ENCODE peak calls at places on chromosomes 2 and 18, in four cellular contexts. One of them, this sample, is unnamed.

GRCh38 chr2:239049421-239050251 is 201.8 kb downstream of the TWIST2 start:
- DNase-seq in body of pancreas: no peak
- DNase-seq in activated B cell treated with CpG ODN at 0.5 μM for 24 hours: no peak
- DNase-seq in AG10803: peak
- DNase-seq in this sample: no peak

GRCh38 chr2:239394978-239395377 is 5.8 kb downstream of the HDAC4 start:
- DNase-seq in body of pancreas: no peak
- DNase-seq in activated B cell treated with CpG ODN at 0.5 μM for 24 hours: no peak
- DNase-seq in AG10803: no peak
- DNase-seq in this sample: no peak

GRCh38 chr18:11883153-11883552 is 25.0 kb downstream of the MPPE1 start:
- DNase-seq in body of pancreas: no peak
- DNase-seq in activated B cell treated with CpG ODN at 0.5 μM for 24 hours: no peak
- DNase-seq in AG10803: no peak
- DNase-seq in this sample: no peak

GRCh38 chr2:138252587-138252986 is 249.0 kb upstream of the SPOPL start:
- DNase-seq in body of pancreas: no peak
- DNase-seq in activated B cell treated with CpG ODN at 0.5 μM for 24 hours: no peak
- DNase-seq in AG10803: no peak
- DNase-seq in this sample: no peak

GRCh38 chr18:22504665-22505064 is 87.0 kb upstream of the CTAGE1 start:
- DNase-seq in body of pancreas: no peak
- DNase-seq in activated B cell treated with CpG ODN at 0.5 μM for 24 hours: no peak
- DNase-seq in AG10803: peak
- DNase-seq in this sample: no peak

GRCh38 chr2:71558300-71559051 is 105.1 kb downstream of the DYSF start:
- DNase-seq in body of pancreas: peak
- DNase-seq in activated B cell treated with CpG ODN at 0.5 μM for 24 hours: no peak
- DNase-seq in AG10803: no peak
- DNase-seq in this sample: no peak

GRCh38 chr2:119126650-119127049 is 31.9 kb downstream of the C1QL2 start:
- DNase-seq in body of pancreas: peak
- DNase-seq in activated B cell treated with CpG ODN at 0.5 μM for 24 hours: no peak
- DNase-seq in AG10803: no peak
- DNase-seq in this sample: peak

GRCh38 chr18:31269508-31270074 is 48.4 kb upstream of the DSG1 start:
- DNase-seq in body of pancreas: no peak
- DNase-seq in activated B cell treated with CpG ODN at 0.5 μM for 24 hours: no peak
- DNase-seq in AG10803: no peak
- DNase-seq in this sample: no peak

GRCh38 chr2:238457927-238458324 is 31.2 kb downstream of the ASB1 start:
- DNase-seq in body of pancreas: no peak
- DNase-seq in activated B cell treated with CpG ODN at 0.5 μM for 24 hours: no peak
- DNase-seq in AG10803: peak
- DNase-seq in this sample: no peak

GRCh38 chr2:38215993-38216392 is 140.0 kb upstream of the CYP1B1 start:
- DNase-seq in body of pancreas: no peak
- DNase-seq in activated B cell treated with CpG ODN at 0.5 μM for 24 hours: no peak
- DNase-seq in AG10803: peak
- DNase-seq in this sample: no peak

GRCh38 chr2:132849118-132849517 is 179.1 kb upstream of the LYPD1 start:
- DNase-seq in body of pancreas: no peak
- DNase-seq in activated B cell treated with CpG ODN at 0.5 μM for 24 hours: no peak
- DNase-seq in AG10803: peak
- DNase-seq in this sample: no peak

GRCh38 chr2:116754371-116755101 is 1060.0 kb upstream of the DDX18 start:
- DNase-seq in body of pancreas: no peak
- DNase-seq in activated B cell treated with CpG ODN at 0.5 μM for 24 hours: no peak
- DNase-seq in AG10803: no peak
- DNase-seq in this sample: no peak

GRCh38 chr2:96154506-96155380 is 9.5 kb upstream of the DUSP2 start:
- DNase-seq in body of pancreas: no peak
- DNase-seq in activated B cell treated with CpG ODN at 0.5 μM for 24 hours: no peak
- DNase-seq in AG10803: no peak
- DNase-seq in this sample: no peak

GRCh38 chr2:28325567-28326468 is 66.8 kb upstream of the FOSL2 start:
- DNase-seq in body of pancreas: no peak
- DNase-seq in activated B cell treated with CpG ODN at 0.5 μM for 24 hours: no peak
- DNase-seq in AG10803: no peak
- DNase-seq in this sample: no peak

GRCh38 chr2:122884889-122885288 is 1129.4 kb downstream of the TSN start:
- DNase-seq in body of pancreas: no peak
- DNase-seq in activated B cell treated with CpG ODN at 0.5 μM for 24 hours: no peak
- DNase-seq in AG10803: no peak
- DNase-seq in this sample: no peak

GRCh38 chr2:27753744-27754588 is 17.6 kb upstream of the MRPL33 start:
- DNase-seq in body of pancreas: peak
- DNase-seq in activated B cell treated with CpG ODN at 0.5 μM for 24 hours: no peak
- DNase-seq in AG10803: peak
- DNase-seq in this sample: peak

GRCh38 chr2:241895732-241896641 is 26.5 kb downstream of the RTP5 start:
- DNase-seq in body of pancreas: peak
- DNase-seq in activated B cell treated with CpG ODN at 0.5 μM for 24 hours: peak
- DNase-seq in AG10803: peak
- DNase-seq in this sample: no peak

GRCh38 chr2:239468491-239469017 is 67.7 kb upstream of the HDAC4 start:
- DNase-seq in body of pancreas: no peak
- DNase-seq in activated B cell treated with CpG ODN at 0.5 μM for 24 hours: no peak
- DNase-seq in AG10803: no peak
- DNase-seq in this sample: peak

GRCh38 chr2:19664651-19665050 is 237.1 kb downstream of the TTC32 start:
- DNase-seq in body of pancreas: no peak
- DNase-seq in activated B cell treated with CpG ODN at 0.5 μM for 24 hours: no peak
- DNase-seq in AG10803: no peak
- DNase-seq in this sample: no peak

GRCh38 chr2:234747032-234747431 is 204.8 kb upstream of the SH3BP4 start:
- DNase-seq in body of pancreas: no peak
- DNase-seq in activated B cell treated with CpG ODN at 0.5 μM for 24 hours: no peak
- DNase-seq in AG10803: peak
- DNase-seq in this sample: no peak

GRCh38 chr2:159080641-159081040 is 112.2 kb downstream of the TANC1 start:
- DNase-seq in body of pancreas: no peak
- DNase-seq in activated B cell treated with CpG ODN at 0.5 μM for 24 hours: no peak
- DNase-seq in AG10803: no peak
- DNase-seq in this sample: no peak

GRCh38 chr2:23419171-23420090 is 34.5 kb downstream of the KLHL29 start:
- DNase-seq in body of pancreas: no peak
- DNase-seq in activated B cell treated with CpG ODN at 0.5 μM for 24 hours: no peak
- DNase-seq in AG10803: peak
- DNase-seq in this sample: no peak

GRCh38 chr18:60090170-60090569 is 190.4 kb downstream of the PMAIP1 start:
- DNase-seq in body of pancreas: no peak
- DNase-seq in activated B cell treated with CpG ODN at 0.5 μM for 24 hours: no peak
- DNase-seq in AG10803: peak
- DNase-seq in this sample: no peak

GRCh38 chr2:72722492-72723090 is 103.2 kb downstream of the EXOC6B start:
- DNase-seq in body of pancreas: no peak
- DNase-seq in activated B cell treated with CpG ODN at 0.5 μM for 24 hours: no peak
- DNase-seq in AG10803: peak
- DNase-seq in this sample: no peak

GRCh38 chr2:3738454-3738853 is 35.1 kb downstream of the DCDC2C start:
- DNase-seq in body of pancreas: no peak
- DNase-seq in activated B cell treated with CpG ODN at 0.5 μM for 24 hours: no peak
- DNase-seq in AG10803: no peak
- DNase-seq in this sample: no peak

DNA sequence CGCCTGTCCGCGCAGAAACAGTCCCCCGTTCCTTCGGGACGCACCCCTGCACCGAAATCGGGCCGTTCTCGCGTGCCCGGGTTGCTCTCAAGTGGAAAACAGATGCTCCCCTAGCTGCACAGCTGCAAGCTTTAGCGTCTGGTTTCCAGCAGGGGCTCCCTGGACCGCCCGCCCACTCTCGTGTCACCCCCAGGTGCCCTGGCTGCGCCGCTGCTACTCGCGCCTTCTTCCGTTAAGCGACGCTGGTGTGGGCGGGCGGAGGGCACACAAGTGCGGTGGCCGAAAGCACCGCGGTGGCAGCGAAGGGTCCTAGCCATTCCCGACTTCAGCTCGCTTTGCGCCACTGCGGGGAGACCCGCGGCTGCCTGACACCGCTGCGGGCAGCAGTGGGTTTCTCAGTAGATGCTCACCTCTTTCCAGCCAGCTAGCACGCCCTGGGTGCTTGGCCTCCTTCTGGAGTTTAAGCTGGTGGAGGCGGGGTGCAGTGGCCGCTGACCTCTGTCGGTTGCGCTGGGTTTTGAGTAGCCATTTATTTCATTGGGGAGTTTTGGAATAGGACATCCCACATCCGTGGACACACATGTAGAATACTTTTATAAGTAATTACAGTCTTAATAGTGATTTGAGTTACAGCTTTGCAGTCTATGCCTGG is 806 bp downstream of the ZNF407 start:
- DNase-seq in body of pancreas: peak
- DNase-seq in activated B cell treated with CpG ODN at 0.5 μM for 24 hours: peak
- DNase-seq in AG10803: peak
- DNase-seq in this sample: peak
- TF ChIP-seq CTCF in body of pancreas: no peak
- TF ChIP-seq CTCF in activated B cell treated with CpG ODN at 0.5 μM for 24 hours: no peak
- TF ChIP-seq CTCF in AG10803: peak
- TF ChIP-seq CTCF in this sample: peak

GRCh38 chr2:204514439-204514838 is 30.8 kb upstream of the PARD3B start:
- DNase-seq in body of pancreas: no peak
- DNase-seq in activated B cell treated with CpG ODN at 0.5 μM for 24 hours: no peak
- DNase-seq in AG10803: no peak
- DNase-seq in this sample: no peak
- TF ChIP-seq CTCF in body of pancreas: no peak
- TF ChIP-seq CTCF in activated B cell treated with CpG ODN at 0.5 μM for 24 hours: no peak
- TF ChIP-seq CTCF in AG10803: no peak
- TF ChIP-seq CTCF in this sample: no peak

GRCh38 chr18:13139885-13140450 is 78.6 kb upstream of the LDLRAD4 start:
- DNase-seq in body of pancreas: no peak
- DNase-seq in activated B cell treated with CpG ODN at 0.5 μM for 24 hours: no peak
- DNase-seq in AG10803: no peak
- DNase-seq in this sample: no peak
- TF ChIP-seq CTCF in body of pancreas: no peak
- TF ChIP-seq CTCF in activated B cell treated with CpG ODN at 0.5 μM for 24 hours: no peak
- TF ChIP-seq CTCF in AG10803: no peak
- TF ChIP-seq CTCF in this sample: peak

GRCh38 chr18:28594034-28594433 is 417.1 kb upstream of the CDH2 start:
- DNase-seq in body of pancreas: no peak
- DNase-seq in activated B cell treated with CpG ODN at 0.5 μM for 24 hours: no peak
- DNase-seq in AG10803: no peak
- DNase-seq in this sample: no peak
- TF ChIP-seq CTCF in body of pancreas: no peak
- TF ChIP-seq CTCF in activated B cell treated with CpG ODN at 0.5 μM for 24 hours: no peak
- TF ChIP-seq CTCF in AG10803: no peak
- TF ChIP-seq CTCF in this sample: no peak